ENCODE peak calls at places on chromosomes 7 and 10, in five cellular contexts. One of them, this sample, is unnamed.

GRCh38 chr7:14973712-14974428 is 71.3 kb upstream of the DGKB start:
- DNase-seq in K562: no peak
- DNase-seq in GM12878: no peak
- DNase-seq in SK-N-SH: no peak
- DNase-seq in H1: no peak
- DNase-seq in this sample: no peak

GRCh38 chr7:44416941-44417340 is 73.5 kb downstream of the NUDCD3 start:
- DNase-seq in K562: no peak
- DNase-seq in GM12878: no peak
- DNase-seq in SK-N-SH: no peak
- DNase-seq in H1: no peak
- DNase-seq in this sample: no peak

GRCh38 chr7:92758796-92759431 is 77.5 kb downstream of the CDK6 start:
- DNase-seq in K562: no peak
- DNase-seq in GM12878: no peak
- DNase-seq in SK-N-SH: no peak
- DNase-seq in H1: no peak
- DNase-seq in this sample: no peak

GRCh38 chr7:78412216-78412858 is 613.8 kb downstream of the PHTF2 start:
- DNase-seq in K562: no peak
- DNase-seq in GM12878: no peak
- DNase-seq in SK-N-SH: no peak
- DNase-seq in H1: no peak
- DNase-seq in this sample: no peak

GRCh38 chr10:12587408-12587807 is 238.1 kb downstream of the CAMK1D start:
- DNase-seq in K562: no peak
- DNase-seq in GM12878: no peak
- DNase-seq in SK-N-SH: no peak
- DNase-seq in H1: no peak
- DNase-seq in this sample: no peak

GRCh38 chr7:37971491-37971890 is 51.1 kb downstream of the EPDR1 start:
- DNase-seq in K562: no peak
- DNase-seq in GM12878: no peak
- DNase-seq in SK-N-SH: no peak
- DNase-seq in H1: no peak
- DNase-seq in this sample: no peak

GRCh38 chr10:97887399-97887798 is 37.8 kb downstream of the GOLGA7B start:
- DNase-seq in K562: peak; percentile 36
- DNase-seq in GM12878: no peak
- DNase-seq in SK-N-SH: peak; percentile 46
- DNase-seq in H1: no peak
- DNase-seq in this sample: no peak

GRCh38 chr7:148856891-148857290 is 27.2 kb downstream of the EZH2 start:
- DNase-seq in K562: no peak
- DNase-seq in GM12878: no peak
- DNase-seq in SK-N-SH: no peak
- DNase-seq in H1: no peak
- DNase-seq in this sample: no peak

GRCh38 chr7:108613147-108613948 is 43.7 kb downstream of the DNAJB9 start:
- DNase-seq in K562: peak; percentile 74
- DNase-seq in GM12878: no peak
- DNase-seq in SK-N-SH: peak; percentile 35
- DNase-seq in H1: no peak
- DNase-seq in this sample: peak; percentile 32

GRCh38 chr7:156638443-156639077 is 2.0 kb upstream of the RNF32 start:
- DNase-seq in K562: peak; percentile 48
- DNase-seq in GM12878: no peak
- DNase-seq in SK-N-SH: no peak
- DNase-seq in H1: no peak
- DNase-seq in this sample: no peak

GRCh38 chr7:34064511-34065158 is 159.3 kb downstream of the BMPER start:
- DNase-seq in K562: no peak
- DNase-seq in GM12878: no peak
- DNase-seq in SK-N-SH: no peak
- DNase-seq in H1: no peak
- DNase-seq in this sample: no peak

GRCh38 chr10:72685264-72685921 is 6.5 kb upstream of the MCU start:
- DNase-seq in K562: no peak
- DNase-seq in GM12878: no peak
- DNase-seq in SK-N-SH: no peak
- DNase-seq in H1: no peak
- DNase-seq in this sample: no peak

GRCh38 chr10:74977913-74978847 is 133.3 kb upstream of the SAMD8 start:
- DNase-seq in K562: no peak
- DNase-seq in GM12878: peak; percentile 86
- DNase-seq in SK-N-SH: no peak
- DNase-seq in H1: no peak
- DNase-seq in this sample: no peak

GRCh38 chr10:72563327-72563932 is 62.4 kb downstream of the MICU1 start:
- DNase-seq in K562: no peak
- DNase-seq in GM12878: peak; percentile 69
- DNase-seq in SK-N-SH: no peak
- DNase-seq in H1: no peak
- DNase-seq in this sample: no peak

GRCh38 chr7:132771301-132771730 is 195.0 kb upstream of the PLXNA4 start:
- DNase-seq in K562: no peak
- DNase-seq in GM12878: no peak
- DNase-seq in SK-N-SH: no peak
- DNase-seq in H1: no peak
- DNase-seq in this sample: no peak

GRCh38 chr10:1424648-1425047 is 312.7 kb downstream of the ADARB2 start:
- DNase-seq in K562: no peak
- DNase-seq in GM12878: no peak
- DNase-seq in SK-N-SH: no peak
- DNase-seq in H1: no peak
- DNase-seq in this sample: no peak

GRCh38 chr10:68899186-68899745 is 1.8 kb upstream of the DDX50 start:
- DNase-seq in K562: no peak
- DNase-seq in GM12878: no peak
- DNase-seq in SK-N-SH: no peak
- DNase-seq in H1: no peak
- DNase-seq in this sample: no peak

GRCh38 chr10:26737730-26738129 is 40.2 kb downstream of the PDSS1 start:
- DNase-seq in K562: no peak
- DNase-seq in GM12878: peak; percentile 95
- DNase-seq in SK-N-SH: no peak
- DNase-seq in H1: no peak
- DNase-seq in this sample: no peak

GRCh38 chr7:56092789-56093531 is at the start of gene PHKG1:
- DNase-seq in K562: peak; percentile 33
- DNase-seq in GM12878: no peak
- DNase-seq in SK-N-SH: peak; percentile 74
- DNase-seq in H1: no peak
- DNase-seq in this sample: peak; percentile 33

GRCh38 chr10:68598978-68599753 is 39.0 kb downstream of the TET1 start:
- DNase-seq in K562: peak; percentile 40
- DNase-seq in GM12878: no peak
- DNase-seq in SK-N-SH: peak; percentile 58
- DNase-seq in H1: no peak
- DNase-seq in this sample: peak; percentile 56

GRCh38 chr10:14137391-14137790 is 193.3 kb downstream of the FRMD4A start:
- DNase-seq in K562: no peak
- DNase-seq in GM12878: no peak
- DNase-seq in SK-N-SH: no peak
- DNase-seq in H1: no peak
- DNase-seq in this sample: no peak

GRCh38 chr10:112658900-112659328 is 211.9 kb downstream of the VTI1A start:
- DNase-seq in K562: no peak
- DNase-seq in GM12878: no peak
- DNase-seq in SK-N-SH: no peak
- DNase-seq in H1: no peak
- DNase-seq in this sample: peak; percentile 91

GRCh38 chr7:36201122-36201723 is 48.2 kb downstream of the EEPD1 start:
- DNase-seq in K562: no peak
- DNase-seq in GM12878: no peak
- DNase-seq in SK-N-SH: no peak
- DNase-seq in H1: no peak
- DNase-seq in this sample: no peak

GRCh38 chr7:93715234-93715633 is 140.7 kb upstream of the CALCR start:
- DNase-seq in K562: peak; percentile 46
- DNase-seq in GM12878: no peak
- DNase-seq in SK-N-SH: peak; percentile 33
- DNase-seq in H1: peak; percentile 33
- DNase-seq in this sample: peak; percentile 34

GRCh38 chr10:110918269-110918632 is 729 bp downstream of the BBIP1 start:
- DNase-seq in K562: peak; percentile 84
- DNase-seq in GM12878: peak; percentile 63
- DNase-seq in SK-N-SH: no peak
- DNase-seq in H1: peak; percentile 89
- DNase-seq in this sample: peak; percentile 87

GRCh38 chr7:127927339-127927679 is 103.9 kb downstream of the LRRC4 start:
- DNase-seq in K562: no peak
- DNase-seq in GM12878: no peak
- DNase-seq in SK-N-SH: no peak
- DNase-seq in H1: no peak
- DNase-seq in this sample: peak; percentile 10

GRCh38 chr7:112515989-112516388 is 35.2 kb downstream of the LSMEM1 start:
- DNase-seq in K562: no peak
- DNase-seq in GM12878: no peak
- DNase-seq in SK-N-SH: no peak
- DNase-seq in H1: no peak
- DNase-seq in this sample: no peak

GRCh38 chr10:121112618-121113384 is 261.6 kb downstream of the WDR11 start:
- DNase-seq in K562: no peak
- DNase-seq in GM12878: no peak
- DNase-seq in SK-N-SH: no peak
- DNase-seq in H1: no peak
- DNase-seq in this sample: no peak

GRCh38 chr7:140967438-140967837 is 42.7 kb upstream of the BRAF start:
- DNase-seq in K562: no peak
- DNase-seq in GM12878: no peak
- DNase-seq in SK-N-SH: no peak
- DNase-seq in H1: no peak
- DNase-seq in this sample: no peak

GRCh38 chr7:2199956-2200583 is 32.7 kb downstream of the MAD1L1 start:
- DNase-seq in K562: no peak
- DNase-seq in GM12878: no peak
- DNase-seq in SK-N-SH: peak; percentile 25
- DNase-seq in H1: no peak
- DNase-seq in this sample: no peak

GRCh38 chr7:22332481-22332880 is 24.5 kb downstream of the RAPGEF5 start:
- DNase-seq in K562: no peak
- DNase-seq in GM12878: no peak
- DNase-seq in SK-N-SH: no peak
- DNase-seq in H1: no peak
- DNase-seq in this sample: no peak

GRCh38 chr7:76354516-76354915 is 4.3 kb downstream of the YWHAG start:
- DNase-seq in K562: no peak
- DNase-seq in GM12878: no peak
- DNase-seq in SK-N-SH: no peak
- DNase-seq in H1: no peak
- DNase-seq in this sample: no peak

GRCh38 chr10:91712315-91712714 is 79.4 kb upstream of the PPP1R3C start:
- DNase-seq in K562: no peak
- DNase-seq in GM12878: no peak
- DNase-seq in SK-N-SH: no peak
- DNase-seq in H1: no peak
- DNase-seq in this sample: no peak

DNA sequence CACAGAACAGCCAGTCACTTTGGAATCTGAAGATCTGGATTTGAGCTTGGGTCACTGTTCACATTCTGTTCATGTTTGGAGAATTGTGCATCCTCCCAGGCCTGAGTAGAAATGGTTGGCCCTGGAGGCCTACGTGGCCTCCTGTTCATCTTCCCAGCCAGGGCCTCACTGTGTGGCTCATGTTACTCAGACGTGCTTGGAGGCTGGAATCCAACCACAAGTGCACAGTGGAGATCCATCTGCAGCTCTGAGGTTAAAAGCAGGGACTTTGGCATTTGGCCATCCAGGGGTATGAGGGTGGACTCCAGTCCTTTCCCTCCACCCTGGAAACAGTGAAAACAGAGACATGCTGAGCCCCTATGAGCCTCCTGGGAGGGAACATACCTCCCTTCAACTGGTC is 709.0 kb upstream of the IGFBP3 start:
- DNase-seq in K562: no peak
- DNase-seq in GM12878: no peak
- DNase-seq in SK-N-SH: no peak
- DNase-seq in H1: no peak
- DNase-seq in this sample: no peak
- TF ChIP-seq TAF1 in K562: no peak
- TF ChIP-seq TAF1 in GM12878: no peak
- TF ChIP-seq TAF1 in SK-N-SH: no peak
- TF ChIP-seq TAF1 in H1: no peak
- TF ChIP-seq TAF1 in this sample: no peak

DNA sequence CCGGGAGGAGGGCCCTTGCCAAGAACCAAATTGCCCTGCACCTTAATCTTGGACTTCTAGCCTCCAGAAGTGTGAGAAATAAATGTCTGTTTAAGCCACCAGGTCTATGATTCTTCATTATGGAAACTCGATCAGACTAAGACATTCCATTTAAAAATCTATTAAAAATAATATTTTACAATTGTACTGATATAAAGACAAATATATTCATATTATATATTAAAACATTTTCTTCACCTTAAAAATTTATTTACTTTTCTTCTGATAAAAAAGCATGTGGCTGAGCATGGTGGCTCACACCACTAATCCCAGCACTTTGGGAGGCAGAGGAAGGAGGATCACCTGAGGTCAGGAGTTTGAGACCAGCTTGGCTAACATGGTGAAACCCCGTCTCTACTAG is 72.4 kb upstream of the CHST15 start:
- DNase-seq in K562: no peak
- DNase-seq in GM12878: no peak
- DNase-seq in SK-N-SH: no peak
- DNase-seq in H1: no peak
- DNase-seq in this sample: no peak
- TF ChIP-seq USF2 in K562: no peak
- TF ChIP-seq USF2 in GM12878: no peak
- TF ChIP-seq USF2 in SK-N-SH: no peak
- TF ChIP-seq USF2 in H1: no peak
- TF ChIP-seq USF2 in this sample: no peak

GRCh38 chr10:123571978-123572377 is 94.2 kb upstream of the GPR26 start:
- DNase-seq in K562: no peak
- DNase-seq in GM12878: no peak
- DNase-seq in SK-N-SH: no peak
- DNase-seq in H1: no peak
- DNase-seq in this sample: no peak
- TF ChIP-seq TAF1 in K562: no peak
- TF ChIP-seq TAF1 in GM12878: no peak
- TF ChIP-seq TAF1 in SK-N-SH: no peak
- TF ChIP-seq TAF1 in H1: no peak
- TF ChIP-seq TAF1 in this sample: no peak

GRCh38 chr10:93751074-93751572 is 6.6 kb upstream of the LGI1 start:
- DNase-seq in K562: no peak
- DNase-seq in GM12878: no peak
- DNase-seq in SK-N-SH: no peak
- DNase-seq in H1: no peak
- DNase-seq in this sample: no peak

GRCh38 chr10:93751832-93752231 is 5.9 kb upstream of the LGI1 start:
- DNase-seq in K562: peak; percentile 40
- DNase-seq in GM12878: no peak
- DNase-seq in SK-N-SH: peak; percentile 55
- DNase-seq in H1: no peak
- DNase-seq in this sample: no peak

GRCh38 chr10:93754761-93755160 is 3.0 kb upstream of the LGI1 start:
- DNase-seq in K562: no peak
- DNase-seq in GM12878: no peak
- DNase-seq in SK-N-SH: no peak
- DNase-seq in H1: no peak
- DNase-seq in this sample: no peak

GRCh38 chr10:93753621-93754250 is 4.0 kb upstream of the LGI1 start:
- DNase-seq in K562: no peak
- DNase-seq in GM12878: no peak
- DNase-seq in SK-N-SH: no peak
- DNase-seq in H1: no peak
- DNase-seq in this sample: no peak

GRCh38 chr10:93752761-93753160 is 5.0 kb upstream of the LGI1 start:
- DNase-seq in K562: no peak
- DNase-seq in GM12878: no peak
- DNase-seq in SK-N-SH: no peak
- DNase-seq in H1: no peak
- DNase-seq in this sample: no peak
- TF ChIP-seq USF2 in K562: no peak
- TF ChIP-seq USF2 in GM12878: no peak
- TF ChIP-seq USF2 in SK-N-SH: no peak
- TF ChIP-seq USF2 in H1: no peak
- TF ChIP-seq USF2 in this sample: no peak